ENCODE peak calls at places on chromosome 7, in ten cellular contexts. P, K, D, Q, Y, B, T, L, H and M are unnamed samples.

GRCh38 chr7:157474685-157475084 is 137.9 kb downstream of the DNAJB6 start:
- DNase-seq in Q (no peak), D (peak; percentile 42), T (no peak), K (peak; percentile 37), P (peak; percentile 7), L (no peak), H (no peak), Y (no peak), B (no peak), M (peak; percentile 10)

GRCh38 chr7:114765331-114766125 is 156.4 kb upstream of the MDFIC start:
- DNase-seq in Y (no peak), L (no peak), T (no peak), D (no peak), Q (no peak), H (no peak), B (no peak), K (no peak), P (no peak), M (no peak)

GRCh38 chr7:47536705-47537611 is 45.0 kb downstream of the TNS3 start:
- DNase-seq in Y (peak; percentile 79), K (no peak), Q (peak; percentile 84), B (no peak), D (peak; percentile 65), H (peak; percentile 36), L (peak; percentile 37), T (no peak), P (peak; percentile 79), M (peak; percentile 67)

GRCh38 chr7:2637505-2638223 is 5.9 kb downstream of the TTYH3 start:
- DNase-seq in Q (no peak), K (no peak), D (peak; percentile 80), L (no peak), H (peak; percentile 70), T (peak; percentile 86), Y (peak; percentile 76), P (no peak), B (no peak), M (no peak)

GRCh38 chr7:84624527-84624926 is 429.9 kb upstream of the SEMA3A start:
- DNase-seq in P (no peak), Y (no peak), B (no peak), Q (no peak), T (no peak), H (no peak), D (no peak), L (no peak), K (no peak), M (no peak)

GRCh38 chr7:158710651-158711102 is 6.1 kb upstream of the NCAPG2 start:
- DNase-seq in B (peak; percentile 87), Q (no peak), L (no peak), H (no peak), K (peak; percentile 37), T (no peak), P (no peak), Y (no peak), D (no peak), M (peak; percentile 71)

GRCh38 chr7:123637203-123637602 is 18.5 kb upstream of the LMOD2 start:
- DNase-seq in Q (no peak), K (no peak), P (no peak), T (no peak), Y (no peak), H (no peak), L (no peak), D (no peak), B (no peak), M (no peak)

GRCh38 chr7:36208997-36209813 is 56.2 kb downstream of the EEPD1 start:
- DNase-seq in H (no peak), Q (no peak), K (no peak), Y (no peak), B (peak; percentile 68), P (no peak), D (no peak), L (no peak), T (no peak), M (no peak)

GRCh38 chr7:96224682-96225081 is 97.2 kb downstream of the SLC25A13 start:
- DNase-seq in P (no peak), H (no peak), Q (no peak), T (no peak), D (no peak), K (no peak), Y (no peak), L (no peak), B (no peak), M (no peak)

GRCh38 chr7:2312272-2312929 is 1.8 kb downstream of the SNX8 start:
- DNase-seq in P (no peak), Y (no peak), T (no peak), D (no peak), L (no peak), Q (peak; percentile 39), K (peak; percentile 84), H (no peak), B (no peak), M (no peak)

GRCh38 chr7:38367301-38367700 is 93.9 kb upstream of the TARP start:
- DNase-seq in T (no peak), P (no peak), L (no peak), D (no peak), K (peak; percentile 72), B (no peak), H (no peak), Y (no peak), Q (no peak), M (peak; percentile 13)

GRCh38 chr7:38369816-38370493 is 96.5 kb upstream of the TARP start:
- DNase-seq in K (peak; percentile 80), D (peak; percentile 87), T (peak; percentile 87), B (peak; percentile 53), Y (peak; percentile 89), Q (peak; percentile 92), H (peak; percentile 85), P (peak; percentile 66), L (peak; percentile 67), M (peak; percentile 93)

GRCh38 chr7:38373155-38373554 is 99.7 kb upstream of the TARP start:
- DNase-seq in P (no peak), T (no peak), L (no peak), K (no peak), D (no peak), Y (peak; percentile 63), Q (no peak), B (no peak), H (no peak), M (no peak)

DNA sequence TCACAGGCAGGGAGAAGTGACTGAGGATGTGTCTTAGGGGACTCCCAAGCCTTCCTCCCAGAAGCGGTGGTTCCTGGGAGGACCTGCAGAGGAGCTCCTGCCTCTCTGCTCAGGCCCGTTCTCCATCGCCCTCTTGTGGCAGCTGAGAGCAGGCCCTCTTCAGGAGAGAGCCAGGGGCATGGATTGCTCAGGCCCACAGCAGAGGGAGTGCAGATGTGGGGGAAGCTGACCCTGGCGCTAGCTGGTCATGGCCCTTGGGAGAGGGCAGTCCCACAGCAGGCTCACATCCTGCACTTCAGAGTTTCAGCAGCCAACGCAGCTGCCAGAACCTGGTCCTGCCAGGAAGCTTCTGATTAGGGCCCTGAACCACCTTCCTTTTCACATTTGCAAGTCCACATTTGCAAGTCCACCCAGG is 94.8 kb upstream of the TARP start:
- DNase-seq in L (no peak), H (peak; percentile 62), Y (peak; percentile 73), D (peak; percentile 66), T (peak; percentile 68), K (peak; percentile 85), B (peak; percentile 55), P (no peak), Q (peak; percentile 75), M (peak; percentile 69)
- TF ChIP-seq CTCF in L (peak; percentile 81), H (peak; percentile 67), Y (peak; percentile 37), D (peak; percentile 21), T (peak; percentile 63), K (peak; percentile 89), B (peak; percentile 75), P (no peak), Q (peak; percentile 48), M (peak; percentile 94)

GRCh38 chr7:143882611-143883078 is 19.3 kb downstream of the TCAF1 start:
- DNase-seq in Q (peak; percentile 92), Y (peak; percentile 85), K (no peak), B (no peak), D (peak; percentile 84), H (peak; percentile 85), L (no peak), T (peak; percentile 65), P (peak; percentile 70), M (peak; percentile 51)
- H3K4me3 ChIP-seq in Q (peak overlapping the region; percentile 76), Y (peak overlapping the region; percentile 69), K (no peak overlapping the region), B (no peak overlapping the region), D (peak overlapping the region; percentile 62), H (peak overlapping the region; percentile 80), L (peak overlapping the region; percentile 85), T (no peak overlapping the region), P (peak overlapping the region; percentile 68), M (peak overlapping the region; percentile 76)

GRCh38 chr7:120539321-120539720 is 266.3 kb downstream of the KCND2 start:
- DNase-seq in K (no peak), L (no peak), P (no peak), T (no peak), H (no peak), B (no peak), Y (no peak), D (no peak), Q (no peak), M (no peak)
- TF ChIP-seq CTCF in K (no peak), L (no peak), P (no peak), T (no peak), H (no peak), B (no peak), Y (no peak), D (no peak), Q (no peak), M (no peak)

GRCh38 chr7:35038340-35038738 is 1.1 kb upstream of the DPY19L1 start:
- DNase-seq in L (no peak), B (no peak), H (no peak), D (no peak), Q (no peak), T (peak; percentile 51), P (no peak), Y (no peak), K (no peak), M (no peak)
- H3K4me3 ChIP-seq in L (peak overlapping the region; percentile 68), B (peak overlapping the region; percentile 69), H (peak overlapping the region; percentile 56), D (peak overlapping the region; percentile 68), Q (peak overlapping the region; percentile 65), T (no peak overlapping the region), P (peak overlapping the region; percentile 81), Y (peak overlapping the region; percentile 80), K (peak overlapping the region; percentile 64), M (peak overlapping the region; percentile 51)

DNA sequence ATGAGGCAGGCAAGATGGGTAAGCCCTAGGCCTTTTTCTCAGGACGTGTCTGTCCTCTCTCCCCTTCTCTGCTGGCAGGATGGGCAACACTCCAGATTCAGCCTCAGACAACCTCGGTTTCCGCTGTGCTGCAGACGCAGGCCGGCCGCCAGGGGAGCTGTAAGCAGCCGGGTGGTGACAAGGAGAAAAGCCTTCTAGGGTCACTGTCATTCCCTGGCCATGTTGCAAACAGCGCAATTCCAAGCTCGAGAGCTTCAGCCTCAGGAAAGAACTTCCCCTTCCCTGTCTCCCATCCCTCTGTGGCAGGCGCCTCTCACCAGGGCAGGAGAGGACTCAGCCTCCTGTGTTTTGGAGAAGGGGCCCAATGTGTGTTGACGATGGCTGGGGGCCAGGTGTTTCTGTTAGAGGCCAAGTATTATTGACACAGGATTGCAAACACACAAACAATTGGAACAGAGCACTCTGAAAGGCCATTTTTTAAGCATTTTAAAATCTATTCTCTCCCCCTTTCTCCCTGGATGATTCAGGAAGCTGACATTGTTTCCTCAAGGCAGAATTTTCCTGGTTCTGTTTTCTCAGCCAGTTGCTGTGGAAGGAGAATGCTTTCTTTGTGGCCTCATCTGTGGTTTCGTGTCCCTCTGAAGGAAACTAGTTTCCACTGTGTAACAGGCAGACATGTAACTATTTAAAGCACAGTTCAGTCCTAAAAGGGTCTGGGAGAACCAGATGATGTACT is 13.1 kb downstream of the PHKG1 start:
- DNase-seq in Q (peak; percentile 94), L (no peak), T (peak; percentile 94), B (no peak), P (peak; percentile 53), H (peak; percentile 89), Y (peak; percentile 96), K (no peak), D (peak; percentile 91), M (peak; percentile 84)
- TF ChIP-seq CTCF in Q (peak; percentile 34), L (peak; percentile 89), T (peak; percentile 91), B (no peak), P (peak; percentile 60), H (peak; percentile 87), Y (peak; percentile 83), K (no peak), D (peak; percentile 78), M (peak; percentile 94)